ENCODE peak calls at places on chromosomes 11 and 22, in ten cellular contexts. F is body of pancreas; W is memory B cell; B is occipital lobe; Q is foreskin melanocyte; J is T-helper 9 cell; E is GM12891; X is KG1; S is stimulated activated CD4-positive, alpha-beta T cell treated with anti-CD3 and anti-CD28 coated beads, Interleukin-4, amount 100 ng/mL, for 48 hours; Y is fibroblast of the conjunctiva. U is an unnamed sample.

GRCh38 chr22:41983516-41983915 is 14.3 kb downstream of the SEPTIN3 start:
- DNase-seq in S (no peak), J (no peak), B (no peak), E (no peak), Y (peak; percentile 49), X (no peak), Q (peak; percentile 92), F (no peak), W (no peak), U (no peak)

GRCh38 chr11:109898592-109898991 is 194.6 kb upstream of the ZC3H12C start:
- DNase-seq in S (no peak), W (no peak), Y (no peak), F (no peak), E (no peak), Q (no peak), X (no peak), B (no peak), J (no peak), U (no peak)

GRCh38 chr11:134576721-134577171 is 164.7 kb upstream of the B3GAT1 start:
- DNase-seq in J (no peak), F (no peak), Q (no peak), Y (no peak), S (no peak), B (no peak), X (no peak), W (no peak), E (no peak), U (no peak)

GRCh38 chr11:118857385-118857784 is 26.3 kb upstream of the CXCR5 start:
- DNase-seq in E (no peak), W (no peak), F (no peak), J (no peak), S (no peak), Q (no peak), B (no peak), Y (no peak), X (no peak), U (no peak)

GRCh38 chr22:44743804-44744211 is 8.6 kb upstream of the ARHGAP8 start:
- DNase-seq in F (no peak), B (no peak), E (no peak), S (no peak), Q (no peak), J (no peak), W (no peak), X (no peak), Y (no peak), U (no peak)

GRCh38 chr11:2204361-2205213 is 33.0 kb upstream of the TH start:
- DNase-seq in Q (no peak), X (no peak), Y (no peak), E (no peak), B (no peak), F (peak; percentile 4), S (no peak), W (no peak), J (no peak), U (no peak)

GRCh38 chr11:35787626-35788025 is 125.1 kb downstream of the TRIM44 start:
- DNase-seq in F (no peak), X (no peak), Y (no peak), J (no peak), B (no peak), W (no peak), E (no peak), Q (peak; percentile 65), S (no peak), U (no peak)

GRCh38 chr22:20646906-20647305 is 127.0 kb upstream of the SERPIND1 start:
- DNase-seq in X (no peak), S (no peak), F (no peak), W (no peak), J (no peak), Y (no peak), Q (no peak), E (no peak), B (no peak), U (no peak)

GRCh38 chr22:48486163-48486957 is 1341.3 kb downstream of the BRD1 start:
- DNase-seq in J (no peak), Y (no peak), B (no peak), S (no peak), E (no peak), F (no peak), Q (no peak), X (no peak), W (no peak), U (no peak)

U was measured in astrocyte of the cerebellum.